ENCODE peak calls at places on chromosomes 12 and 14, in six cellular contexts. O is cardiac muscle cell, P is transverse colon, Q is right lobe of liver, U is RWPE1, K is testis. F is an unnamed sample.
A peak's percentile ranks its signal among the peaks of the same experiment; 100 is the strongest.

GRCh38 chr12:47276253-47277070 is 196.7 kb upstream of the AMIGO2 start:
- DNase-seq in O (peak; percentile 88), P (peak; percentile 67), Q (no peak), U (peak; percentile 77), K (no peak), F (peak; percentile 72)

GRCh38 chr12:119235352-119235751 is 56.6 kb downstream of the HSPB8 start:
- DNase-seq in O (no peak), P (no peak), Q (no peak), U (no peak), K (no peak), F (no peak)

GRCh38 chr12:56723889-56724659 is 1.0 kb downstream of the NACA start:
- DNase-seq in O (peak; percentile 86), P (peak; percentile 59), Q (peak; percentile 65), U (peak; percentile 46), K (peak; percentile 85), F (peak; percentile 91)

GRCh38 chr12:1418144-1418543 is 176.2 kb downstream of the FBXL14 start:
- DNase-seq in O (no peak), P (no peak), Q (no peak), U (no peak), K (no peak), F (no peak)

GRCh38 chr12:52439420-52439819 is 5.2 kb upstream of the KRT75 start:
- DNase-seq in O (no peak), P (no peak), Q (no peak), U (no peak), K (no peak), F (no peak)

GRCh38 chr12:56833780-56834179 is 70.7 kb downstream of the HSD17B6 start:
- DNase-seq in O (no peak), P (no peak), Q (no peak), U (no peak), K (no peak), F (no peak)

GRCh38 chr14:87615822-87616679 is 376.9 kb downstream of the GALC start:
- DNase-seq in O (peak; percentile 48), P (peak; percentile 8), Q (no peak), U (peak; percentile 60), K (peak; percentile 84), F (peak; percentile 33)

GRCh38 chr14:20427231-20428009 is 8.5 kb downstream of the KLHL33 start:
- DNase-seq in O (peak; percentile 61), P (no peak), Q (no peak), U (peak; percentile 67), K (no peak), F (peak; percentile 71)

GRCh38 chr14:76958975-76959710 is 69.4 kb downstream of the IRF2BPL start:
- DNase-seq in O (peak; percentile 21), P (no peak), Q (no peak), U (peak; percentile 49), K (no peak), F (peak; percentile 95)

GRCh38 chr14:65972891-65973290 is 513.3 kb upstream of the CCDC196 start:
- DNase-seq in O (peak; percentile 58), P (no peak), Q (no peak), U (no peak), K (no peak), F (no peak)

GRCh38 chr12:125096894-125097293 is 31.7 kb downstream of the AACS start:
- DNase-seq in O (no peak), P (no peak), Q (no peak), U (no peak), K (no peak), F (no peak)

GRCh38 chr12:10372534-10372931 is 17.3 kb downstream of the KLRK1 start:
- DNase-seq in O (no peak), P (peak; percentile 64), Q (no peak), U (no peak), K (no peak), F (no peak)

GRCh38 chr14:68564826-68565760 is 227.8 kb downstream of the ZFP36L1 start:
- DNase-seq in O (peak; percentile 44), P (no peak), Q (no peak), U (no peak), K (no peak), F (peak; percentile 50)

GRCh38 chr14:59150990-59151389 is 37.5 kb upstream of the DAAM1 start:
- DNase-seq in O (no peak), P (no peak), Q (no peak), U (no peak), K (no peak), F (no peak)

GRCh38 chr14:50736932-50737419 is 68.9 kb upstream of the SAV1 start:
- DNase-seq in O (no peak), P (no peak), Q (no peak), U (no peak), K (peak; percentile 61), F (no peak)

GRCh38 chr12:76080729-76081415 is 3.6 kb downstream of the NAP1L1 start:
- DNase-seq in O (no peak), P (no peak), Q (no peak), U (no peak), K (no peak), F (no peak)

DNA sequence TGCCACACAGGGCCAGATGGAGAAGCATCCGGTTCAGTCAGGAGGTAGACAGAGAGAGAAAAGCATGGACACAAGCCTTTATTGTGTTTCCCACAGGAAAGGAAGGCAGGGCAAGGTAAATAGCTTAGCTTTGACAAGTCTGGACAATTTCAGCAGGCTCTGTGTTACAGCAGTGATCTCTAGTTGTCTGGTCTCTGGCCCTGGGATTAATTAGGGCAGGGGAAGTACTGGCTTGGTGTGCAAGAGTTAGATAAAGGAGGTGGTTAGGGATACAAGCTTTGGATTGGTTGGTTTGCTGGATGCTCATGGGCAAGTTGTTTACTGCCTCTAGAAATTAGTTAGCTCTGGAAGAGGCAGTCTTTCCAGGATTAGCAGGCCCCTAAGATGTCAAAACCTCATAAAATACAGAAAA is 15.1 kb upstream of the NGDN start:
- DNase-seq in O (no peak), P (no peak), Q (no peak), U (peak; percentile 20), K (no peak), F (no peak)
- H3K27ac ChIP-seq in O (peak overlapping the region; percentile 82), P (no peak overlapping the region), Q (no peak overlapping the region), U (no peak overlapping the region), K (no peak overlapping the region), F (no peak overlapping the region)

DNA sequence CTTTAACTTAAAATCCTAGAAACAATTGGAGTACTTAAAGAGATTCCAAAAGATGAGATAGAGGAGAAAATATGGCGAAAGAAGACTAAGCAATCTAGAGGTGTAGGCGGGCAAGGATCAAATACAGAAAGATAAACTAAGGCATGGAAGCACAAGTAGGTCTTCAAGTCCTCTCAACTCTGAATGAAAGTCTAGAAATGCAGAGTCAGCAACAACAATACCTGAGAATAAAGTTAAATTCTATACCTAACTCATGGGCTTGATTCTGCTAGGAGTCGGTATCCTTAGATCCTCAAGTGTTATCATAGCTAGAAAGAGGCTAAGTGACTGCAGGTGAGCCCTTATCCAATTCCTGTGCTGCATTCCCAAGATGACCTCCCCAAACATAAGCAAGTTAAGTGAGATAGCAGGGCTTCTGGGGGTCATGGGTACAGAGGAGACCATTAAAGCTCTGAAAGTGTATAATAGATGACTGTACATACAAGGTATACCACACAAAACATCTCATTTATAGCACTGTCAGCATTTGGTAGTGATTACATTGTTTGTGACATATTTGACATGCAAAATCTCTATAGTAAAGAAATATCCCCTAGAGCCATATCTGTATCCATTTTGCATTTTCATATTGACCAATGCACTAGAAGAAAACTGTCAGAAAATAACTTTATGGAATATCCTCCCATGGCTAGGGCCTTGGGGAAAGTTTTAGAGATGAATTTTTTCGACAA is 82.5 kb upstream of the ARID2 start:
- DNase-seq in O (no peak), P (no peak), Q (no peak), U (no peak), K (no peak), F (no peak)
- TF ChIP-seq CTCF in O (no peak), P (no peak), Q (no peak), U (no peak), K (no peak), F (no peak)

GRCh38 chr14:54769955-54770863 is 132.4 kb downstream of the GCH1 start:
- DNase-seq in O (no peak), P (no peak), Q (no peak), U (no peak), K (no peak), F (no peak)
- H3K27ac ChIP-seq in O (peak overlapping the region; percentile 93), P (peak overlapping the region; percentile 75), Q (no peak overlapping the region), U (no peak overlapping the region), K (no peak overlapping the region), F (no peak overlapping the region)

DNA sequence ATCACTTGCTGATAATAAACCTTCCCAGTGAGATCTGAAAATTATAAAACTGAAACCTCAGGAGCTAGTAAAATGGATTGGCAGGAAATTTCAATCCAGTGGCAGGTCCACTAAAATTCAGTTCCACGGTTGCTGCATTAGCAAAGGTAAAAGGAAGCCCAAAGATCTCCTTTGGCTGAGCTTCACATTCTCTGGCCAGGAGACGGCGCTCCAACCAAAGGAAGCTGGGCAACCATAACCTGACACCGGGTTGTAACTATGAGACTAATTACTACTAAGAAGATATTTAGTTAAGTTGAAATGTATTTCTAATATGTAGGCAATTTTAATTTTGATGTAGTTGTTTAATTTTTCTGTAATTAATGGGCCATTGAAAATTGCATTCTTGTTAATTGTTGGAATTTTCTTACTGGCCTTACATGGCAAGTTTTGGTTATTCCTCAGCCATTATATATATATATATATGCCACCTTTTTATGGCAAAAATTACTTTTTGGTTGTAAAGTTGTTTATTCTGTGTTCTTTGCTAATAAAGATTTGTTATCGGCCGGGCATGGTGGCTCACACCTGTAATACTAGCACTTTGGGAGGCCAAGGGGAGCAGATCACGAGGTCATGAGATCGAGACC is 17.0 kb downstream of the OR8S1 start:
- DNase-seq in O (peak; percentile 53), P (peak; percentile 53), Q (no peak), U (peak; percentile 36), K (no peak), F (peak; percentile 11)
- TF ChIP-seq CTCF in O (peak; percentile 77), P (peak; percentile 27), Q (peak; percentile 70), U (peak; percentile 50), K (no peak), F (peak; percentile 74)

GRCh38 chr12:96206957-96207356 is 12.8 kb downstream of the ELK3 start:
- DNase-seq in O (no peak), P (no peak), Q (no peak), U (no peak), K (no peak), F (no peak)
- H3K27ac ChIP-seq in O (no peak overlapping the region), P (no peak overlapping the region), Q (no peak overlapping the region), U (no peak overlapping the region), K (no peak overlapping the region), F (peak overlapping the region; percentile 4)

GRCh38 chr12:111334393-111334915 is 34.4 kb downstream of the PHETA1 start:
- DNase-seq in O (no peak), P (no peak), Q (no peak), U (no peak), K (no peak), F (no peak)

GRCh38 chr12:111328138-111328537 is 40.8 kb downstream of the PHETA1 start:
- DNase-seq in O (no peak), P (no peak), Q (no peak), U (no peak), K (no peak), F (no peak)

GRCh38 chr12:111327474-111327873 is 41.4 kb downstream of the PHETA1 start:
- DNase-seq in O (no peak), P (no peak), Q (no peak), U (no peak), K (no peak), F (no peak)

GRCh38 chr12:111335811-111336210 is 33.1 kb downstream of the PHETA1 start:
- DNase-seq in O (no peak), P (no peak), Q (no peak), U (no peak), K (no peak), F (no peak)

GRCh38 chr12:111330800-111331752 is 37.8 kb downstream of the PHETA1 start:
- DNase-seq in O (peak; percentile 71), P (no peak), Q (no peak), U (peak; percentile 59), K (no peak), F (peak; percentile 45)
- TF ChIP-seq CTCF in O (peak; percentile 55), P (peak; percentile 44), Q (peak; percentile 44), U (peak; percentile 51), K (no peak), F (peak; percentile 55)

GRCh38 chr12:5200276-5201087 is 156.8 kb downstream of the KCNA5 start:
- DNase-seq in O (no peak), P (peak; percentile 46), Q (no peak), U (peak; percentile 16), K (peak; percentile 79), F (no peak)
- H3K27ac ChIP-seq in O (no peak overlapping the region), P (no peak overlapping the region), Q (no peak overlapping the region), U (no peak overlapping the region), K (no peak overlapping the region), F (no peak overlapping the region)

F was measured in fibroblast of lung.